ENCODE peak calls at places on chromosomes 11 and 22, in seven cellular contexts. X is HCT116, Y is pancreas, T is body of pancreas, G is uterus, P is tibial nerve, C is neural progenitor cell. Q is an unnamed sample. For H3K27me3, the result is how much of the 10 kb centered on the place peaks cover.

GRCh38 chr11:104024572-104024971 is 11.9 kb upstream of the DDI1 start:
- DNase-seq in X (no peak), Y (no peak), T (no peak), G (no peak), P (no peak), C (no peak), Q (no peak)

GRCh38 chr22:39528080-39528661 is 4.4 kb downstream of the RPS19BP1 start:
- DNase-seq in X (no peak), Y (no peak), T (no peak), G (no peak), P (no peak), C (no peak), Q (no peak)

GRCh38 chr11:131998020-131998419 is 627.6 kb downstream of the NTM start:
- DNase-seq in X (no peak), Y (no peak), T (no peak), G (no peak), P (no peak), C (no peak), Q (no peak)

GRCh38 chr11:78465169-78465942 is 47.7 kb upstream of the GAB2 start:
- DNase-seq in X (no peak), Y (no peak), T (no peak), G (no peak), P (no peak), C (no peak), Q (peak)

GRCh38 chr11:97722721-97723120 is 1298.0 kb upstream of the CNTN5 start:
- DNase-seq in X (no peak), Y (no peak), T (no peak), G (no peak), P (no peak), C (no peak), Q (no peak)

GRCh38 chr11:117000039-117000740 is 98.0 kb downstream of the SIK3 start:
- DNase-seq in X (no peak), Y (no peak), T (no peak), G (no peak), P (no peak), C (no peak), Q (no peak)

GRCh38 chr11:44823920-44824704 is 97.3 kb downstream of the TSPAN18 start:
- DNase-seq in X (no peak), Y (no peak), T (no peak), G (no peak), P (no peak), C (peak), Q (no peak)

GRCh38 chr11:612201-612960 is 3.4 kb downstream of the IRF7 start:
- DNase-seq in X (peak), Y (peak), T (no peak), G (no peak), P (no peak), C (peak), Q (peak)

GRCh38 chr22:38412435-38413084 is 42.4 kb downstream of the KCNJ4 start:
- DNase-seq in X (no peak), Y (peak), T (peak), G (peak), P (no peak), C (peak), Q (no peak)

GRCh38 chr22:22037740-22038139 is 55.2 kb upstream of the TOP3B start:
- DNase-seq in X (no peak), Y (no peak), T (no peak), G (no peak), P (no peak), C (peak), Q (no peak)

GRCh38 chr11:10413268-10413667 is 41.8 kb upstream of the AMPD3 start:
- DNase-seq in X (peak), Y (no peak), T (no peak), G (no peak), P (no peak), C (no peak), Q (peak)

GRCh38 chr22:28773461-28773867 is 969 bp downstream of the CCDC117 start:
- DNase-seq in X (no peak), Y (no peak), T (no peak), G (no peak), P (no peak), C (no peak), Q (no peak)

GRCh38 chr22:31719850-31720471 is 30.0 kb downstream of the PRR14L start:
- DNase-seq in X (no peak), Y (no peak), T (no peak), G (no peak), P (no peak), C (no peak), Q (no peak)

GRCh38 chr22:22759371-22759770 is 115.0 kb downstream of the GGTLC2 start:
- DNase-seq in X (no peak), Y (no peak), T (no peak), G (no peak), P (no peak), C (no peak), Q (no peak)

GRCh38 chr22:38228873-38229740 is 27.3 kb downstream of the MAFF start:
- DNase-seq in X (peak), Y (no peak), T (no peak), G (no peak), P (no peak), C (no peak), Q (peak)

GRCh38 chr11:69040581-69041260 is 8.0 kb upstream of the TPCN2 start:
- DNase-seq in X (no peak), Y (no peak), T (no peak), G (no peak), P (no peak), C (no peak), Q (no peak)

GRCh38 chr11:62179995-62180394 is 10.0 kb upstream of the SCGB1D1 start:
- DNase-seq in X (no peak), Y (no peak), T (no peak), G (no peak), P (no peak), C (no peak), Q (no peak)

GRCh38 chr22:48721394-48721666 is 1106.3 kb downstream of the BRD1 start:
- DNase-seq in X (no peak), Y (peak), T (peak), G (no peak), P (no peak), C (no peak), Q (no peak)

GRCh38 chr11:60703374-60703773 is 4.0 kb downstream of the MS4A8 start:
- DNase-seq in X (no peak), Y (peak), T (peak), G (no peak), P (no peak), C (no peak), Q (no peak)

GRCh38 chr11:747176-748006 is at the start of gene TALDO1:
- DNase-seq in X (peak), Y (peak), T (peak), G (peak), P (peak), C (peak), Q (peak)

GRCh38 chr11:126311464-126312291 is 7.8 kb downstream of the DCPS start:
- DNase-seq in X (no peak), Y (no peak), T (no peak), G (no peak), P (no peak), C (no peak), Q (peak)

GRCh38 chr11:9219115-9219514 is 46.0 kb downstream of the DENND5A start:
- DNase-seq in X (no peak), Y (no peak), T (no peak), G (no peak), P (no peak), C (no peak), Q (no peak)

GRCh38 chr22:49307870-49308269 is 519.8 kb downstream of the BRD1 start:
- DNase-seq in X (no peak), Y (no peak), T (peak), G (no peak), P (no peak), C (no peak), Q (peak)

GRCh38 chr11:16356751-16357365 is 512 bp upstream of the SOX6 start:
- DNase-seq in X (no peak), Y (no peak), T (no peak), G (no peak), P (peak), C (no peak), Q (no peak)

GRCh38 chr11:64296236-64296635 is 3.9 kb upstream of the CATSPERZ start:
- DNase-seq in X (no peak), Y (no peak), T (no peak), G (no peak), P (no peak), C (no peak), Q (no peak)

GRCh38 chr11:1565904-1566247 is 6.2 kb downstream of the DUSP8 start:
- DNase-seq in X (no peak), Y (no peak), T (no peak), G (no peak), P (no peak), C (no peak), Q (no peak)

GRCh38 chr11:100918551-100919500 is 210.8 kb downstream of the PGR start:
- DNase-seq in X (no peak), Y (no peak), T (peak), G (no peak), P (no peak), C (peak), Q (no peak)

GRCh38 chr11:26626346-26626745 is 54.3 kb upstream of the MUC15 start:
- DNase-seq in X (no peak), Y (no peak), T (no peak), G (no peak), P (no peak), C (no peak), Q (no peak)

GRCh38 chr11:121235057-121235456 is 57.5 kb upstream of the SC5D start:
- DNase-seq in X (no peak), Y (no peak), T (no peak), G (no peak), P (no peak), C (no peak), Q (no peak)

GRCh38 chr22:37569921-37570660 is 9.8 kb downstream of the LGALS2 start:
- DNase-seq in X (no peak), Y (peak), T (peak), G (no peak), P (no peak), C (no peak), Q (no peak)

GRCh38 chr11:132681971-132682370 is 850.3 kb downstream of the OPCML start:
- DNase-seq in X (no peak), Y (no peak), T (no peak), G (no peak), P (no peak), C (no peak), Q (no peak)

GRCh38 chr11:103656382-103656781 is 380.1 kb upstream of the DDI1 start:
- DNase-seq in X (no peak), Y (no peak), T (no peak), G (no peak), P (no peak), C (no peak), Q (no peak)

GRCh38 chr11:24060125-24060524 is 436.7 kb upstream of the LUZP2 start:
- DNase-seq in X (no peak), Y (no peak), T (no peak), G (no peak), P (no peak), C (no peak), Q (no peak)

GRCh38 chr11:91308069-91308468 is 916.5 kb upstream of the FAT3 start:
- DNase-seq in X (no peak), Y (no peak), T (no peak), G (no peak), P (no peak), C (no peak), Q (no peak)

GRCh38 chr22:31119026-31119717 is 3.6 kb upstream of the INPP5J start:
- DNase-seq in X (no peak), Y (no peak), T (no peak), G (no peak), P (no peak), C (no peak), Q (no peak)

GRCh38 chr11:12177739-12178338 is 67.4 kb downstream of the MICAL2 start:
- DNase-seq in X (no peak), Y (no peak), T (no peak), G (no peak), P (no peak), C (no peak), Q (no peak)

DNA sequence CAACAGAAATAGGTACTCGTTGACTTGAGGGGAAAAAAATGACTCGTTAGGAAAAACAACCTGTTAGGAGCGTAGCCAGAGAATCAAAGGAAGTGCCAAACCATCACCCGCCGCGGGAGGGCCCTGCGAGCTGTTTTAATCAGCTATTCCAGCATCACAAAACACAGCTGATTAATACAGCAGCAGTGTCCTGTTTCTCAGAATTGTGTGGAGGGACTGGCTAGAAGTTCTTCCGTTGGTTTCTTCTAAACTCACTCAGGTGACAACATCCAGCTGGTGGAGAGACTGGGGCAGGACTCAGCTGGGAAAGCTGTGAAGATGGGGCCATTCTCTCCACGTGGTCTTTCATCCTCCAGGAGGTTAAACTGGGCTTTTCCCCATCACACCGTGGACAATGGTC is 28.0 kb downstream of the HSPA8 start:
- DNase-seq in X (no peak), Y (no peak), T (no peak), G (no peak), P (no peak), C (peak), Q (no peak)
- TF ChIP-seq CTCF in X (no peak), Y (no peak), T (no peak), G (no peak), P (no peak), C (peak), Q (no peak)

DNA sequence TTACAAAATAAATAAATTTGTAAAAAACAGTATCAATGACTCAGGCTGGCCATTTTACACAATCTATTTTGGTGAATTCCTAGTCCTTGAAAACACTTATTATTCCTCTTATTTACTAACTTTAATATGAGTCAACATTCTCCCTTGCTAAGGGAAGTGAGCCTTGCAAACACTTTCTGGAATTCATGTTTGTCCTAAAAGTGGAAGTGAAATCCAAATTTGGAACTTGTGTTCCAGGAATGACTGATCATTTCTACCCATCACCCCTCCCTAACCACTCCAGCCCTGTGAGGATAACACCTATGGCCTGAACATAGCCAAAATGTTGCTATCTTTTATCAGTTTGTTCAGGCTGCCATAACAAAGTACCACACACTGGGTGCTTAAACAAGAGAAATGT is 83.1 kb downstream of the OR5AK2 start:
- DNase-seq in X (no peak), Y (no peak), T (no peak), G (no peak), P (no peak), C (no peak), Q (no peak)
- H3K27ac ChIP-seq in X (no peak), Y (no peak), T (no peak), G (no peak), P (no peak), C (no peak), Q (no peak)

GRCh38 chr11:73981051-73981805 is 1.4 kb downstream of the UCP2 start:
- DNase-seq in X (no peak), Y (no peak), T (no peak), G (no peak), P (no peak), C (no peak), Q (no peak)

GRCh38 chr11:73977856-73978519 is 4.7 kb downstream of the UCP2 start:
- DNase-seq in X (no peak), Y (no peak), T (no peak), G (no peak), P (no peak), C (no peak), Q (no peak)

GRCh38 chr11:73980001-73980960 is 2.4 kb downstream of the UCP2 start:
- DNase-seq in X (no peak), Y (peak), T (peak), G (no peak), P (no peak), C (no peak), Q (peak)

GRCh38 chr11:73976451-73977151 is 6.0 kb downstream of the UCP2 start:
- DNase-seq in X (no peak), Y (no peak), T (no peak), G (no peak), P (no peak), C (no peak), Q (no peak)

GRCh38 chr11:73978576-73979086 is 4.0 kb downstream of the UCP2 start:
- DNase-seq in X (no peak), Y (no peak), T (no peak), G (no peak), P (no peak), C (no peak), Q (peak)
- H3K27me3 ChIP-seq in X (under half), Y (under half), T (under half), G (under half), P (under half), C (under half), Q (under half)

GRCh38 chr11:95239871-95240648 is 9.1 kb upstream of the SESN3 start:
- DNase-seq in X (no peak), Y (no peak), T (no peak), G (no peak), P (no peak), C (no peak), Q (no peak)
- TF ChIP-seq CTCF in X (no peak), Y (no peak), T (no peak), G (no peak), P (no peak), C (no peak), Q (no peak)

GRCh38 chr22:46650078-46650810 is 30.1 kb downstream of the GRAMD4 start:
- DNase-seq in X (no peak), Y (no peak), T (no peak), G (no peak), P (no peak), C (no peak), Q (no peak)

GRCh38 chr22:46653596-46653995 is 33.4 kb downstream of the GRAMD4 start:
- DNase-seq in X (no peak), Y (no peak), T (no peak), G (no peak), P (no peak), C (no peak), Q (no peak)

GRCh38 chr22:46651316-46651715 is 31.1 kb downstream of the GRAMD4 start:
- DNase-seq in X (no peak), Y (no peak), T (no peak), G (no peak), P (no peak), C (no peak), Q (no peak)

GRCh38 chr22:46652930-46653331 is 32.7 kb downstream of the GRAMD4 start:
- DNase-seq in X (no peak), Y (no peak), T (no peak), G (no peak), P (no peak), C (no peak), Q (no peak)

GRCh38 chr22:46652081-46652929 is 32.1 kb downstream of the GRAMD4 start:
- DNase-seq in X (no peak), Y (no peak), T (no peak), G (no peak), P (no peak), C (no peak), Q (no peak)
- H3K27ac ChIP-seq in X (no peak), Y (no peak), T (no peak), G (peak), P (no peak), C (no peak), Q (peak)

GRCh38 chr11:83437939-83438338 is 151.8 kb upstream of the CCDC90B start:
- DNase-seq in X (no peak), Y (no peak), T (no peak), G (no peak), P (no peak), C (no peak), Q (no peak)
- H3K27me3 ChIP-seq in X (under half), Y (under half), T (under half), G (under half), P (under half), C (under half), Q (under half)

DNA sequence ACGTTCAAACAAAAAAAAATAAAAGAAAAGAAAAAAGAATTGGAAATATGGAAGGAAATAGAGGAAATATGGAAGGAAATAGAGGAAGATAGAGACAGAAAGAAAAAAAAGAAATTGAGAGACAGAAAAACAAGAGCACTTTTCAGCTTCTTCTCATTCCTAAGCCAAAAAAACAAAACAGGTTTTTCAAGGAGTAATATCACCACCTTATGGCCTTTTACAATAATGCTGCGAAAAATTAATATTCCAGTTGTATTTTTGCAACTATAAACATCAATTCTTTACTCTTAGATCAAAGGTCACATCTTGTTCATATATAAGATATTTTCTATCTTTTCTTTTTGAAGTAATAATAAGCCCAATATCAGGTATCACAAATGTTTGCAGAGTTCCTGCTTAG is 328.3 kb downstream of the FAT3 start:
- DNase-seq in X (no peak), Y (no peak), T (no peak), G (no peak), P (no peak), C (no peak), Q (no peak)
- TF ChIP-seq CTCF in X (no peak), Y (no peak), T (peak), G (no peak), P (peak), C (peak), Q (no peak)

GRCh38 chr22:35329114-35329847 is 29.6 kb downstream of the TOM1 start:
- DNase-seq in X (no peak), Y (no peak), T (no peak), G (no peak), P (no peak), C (no peak), Q (no peak)
- H3K27ac ChIP-seq in X (no peak), Y (no peak), T (peak), G (peak), P (no peak), C (no peak), Q (peak)

DNA sequence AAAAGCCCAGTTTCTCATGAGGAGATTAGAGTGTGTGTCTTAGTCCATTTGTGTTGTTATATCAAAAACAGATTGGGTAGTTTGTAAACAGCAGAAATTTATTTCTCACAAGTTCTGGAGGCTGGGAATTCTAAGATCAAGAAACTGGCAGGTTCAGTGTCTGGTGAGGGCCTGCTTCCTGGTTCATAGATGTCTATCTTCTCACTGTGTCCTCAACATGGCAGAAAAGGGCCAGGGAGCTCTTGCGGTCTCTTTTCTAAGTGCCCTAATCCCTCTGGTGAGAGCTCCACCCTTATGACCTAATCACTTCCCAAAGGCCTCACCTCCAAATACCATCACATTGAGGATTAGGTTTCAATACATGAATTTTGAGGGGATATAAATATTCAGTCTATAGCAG is 25.5 kb upstream of the AMOTL1 start:
- DNase-seq in X (no peak), Y (no peak), T (no peak), G (no peak), P (no peak), C (no peak), Q (no peak)
- H3K27me3 ChIP-seq in X (under half), Y (under half), T (under half), G (under half), P (under half), C (under half), Q (under half)

Q was measured in Peyer's patch.